ENCODE peak calls at places on chromosomes 5 and 9, in four cellular contexts. Q is Panc1, P is HepG2, M is HCT116. R is an unnamed sample.

GRCh38 chr9:129895376-129896268 is 60.4 kb downstream of the USP20 start:
- ATAC-seq in Q (no peak), P (no peak), M (no peak), R (no peak)

GRCh38 chr5:105350406-105351140 is 1788.0 kb upstream of the NUDT12 start:
- ATAC-seq in Q (no peak), P (no peak), M (no peak), R (no peak)

GRCh38 chr5:135571902-135572301 is 6.9 kb downstream of the CXCL14 start:
- ATAC-seq in Q (no peak), P (no peak), M (no peak), R (no peak)

GRCh38 chr9:135107592-135108235 is 20.2 kb downstream of the OLFM1 start:
- ATAC-seq in Q (no peak), P (no peak), M (no peak), R (no peak)

GRCh38 chr5:35360671-35361070 is 130.4 kb upstream of the PRLR start:
- ATAC-seq in Q (no peak), P (no peak), M (no peak), R (no peak)

GRCh38 chr5:44691811-44692210 is 116.9 kb upstream of the MRPS30 start:
- ATAC-seq in Q (no peak), P (no peak), M (peak; percentile 63), R (no peak)

GRCh38 chr9:87954230-87954629 is 20.1 kb downstream of the CDK20 start:
- ATAC-seq in Q (no peak), P (no peak), M (no peak), R (no peak)

GRCh38 chr9:105188746-105189145 is 55.7 kb upstream of the SLC44A1 start:
- ATAC-seq in Q (no peak), P (no peak), M (no peak), R (no peak)

GRCh38 chr5:78577051-78577807 is 71.3 kb downstream of the LHFPL2 start:
- ATAC-seq in Q (no peak), P (no peak), M (no peak), R (peak; percentile 50)

GRCh38 chr5:132110930-132111329 is 37.3 kb downstream of the CSF2 start:
- ATAC-seq in Q (no peak), P (no peak), M (no peak), R (no peak)

GRCh38 chr5:157290981-157291711 is 25.2 kb downstream of the CYFIP2 start:
- ATAC-seq in Q (no peak), P (peak; percentile 96), M (peak; percentile 60), R (no peak)

GRCh38 chr9:74872619-74873233 is 15.0 kb downstream of the TRPM6 start:
- ATAC-seq in Q (no peak), P (no peak), M (no peak), R (no peak)

GRCh38 chr5:40572947-40573346 is 106.8 kb upstream of the PTGER4 start:
- ATAC-seq in Q (no peak), P (no peak), M (no peak), R (peak; percentile 50)

GRCh38 chr5:57745029-57745428 is 262.4 kb upstream of the ACTBL2 start:
- ATAC-seq in Q (no peak), P (no peak), M (no peak), R (no peak)

GRCh38 chr9:107008447-107008846 is 145.5 kb downstream of the ZNF462 start:
- ATAC-seq in Q (no peak), P (no peak), M (no peak), R (no peak)

GRCh38 chr9:127568618-127568970 is 43.5 kb upstream of the STXBP1 start:
- ATAC-seq in Q (peak; percentile 57), P (peak; percentile 59), M (peak; percentile 35), R (peak; percentile 6)

GRCh38 chr5:159629158-159629557 is 287.1 kb upstream of the ADRA1B start:
- ATAC-seq in Q (no peak), P (no peak), M (no peak), R (no peak)

GRCh38 chr9:21931428-21931827 is 62.8 kb downstream of the CDKN2A start:
- ATAC-seq in Q (no peak), P (no peak), M (no peak), R (no peak)

GRCh38 chr9:114196924-114197570 is 41.7 kb downstream of the COL27A1 start:
- ATAC-seq in Q (no peak), P (no peak), M (no peak), R (no peak)

GRCh38 chr9:2178034-2178734 is 163.0 kb downstream of the SMARCA2 start:
- ATAC-seq in Q (no peak), P (no peak), M (no peak), R (no peak)

GRCh38 chr9:99889120-99889519 is 17.3 kb upstream of the STX17 start:
- ATAC-seq in Q (no peak), P (no peak), M (peak; percentile 49), R (no peak)

GRCh38 chr5:179887802-179888201 is 19.9 kb downstream of the TBC1D9B start:
- ATAC-seq in Q (no peak), P (no peak), M (no peak), R (no peak)

GRCh38 chr9:128802482-128802881 is 15.4 kb downstream of the TBC1D13 start:
- ATAC-seq in Q (no peak), P (no peak), M (no peak), R (no peak)

GRCh38 chr9:75132244-75132643 is 43.9 kb downstream of the OSTF1 start:
- ATAC-seq in Q (no peak), P (no peak), M (no peak), R (no peak)

GRCh38 chr9:88852794-88853193 is 138.5 kb upstream of the S1PR3 start:
- ATAC-seq in Q (no peak), P (no peak), M (peak; percentile 40), R (peak; percentile 61)

GRCh38 chr9:131111854-131112311 is 13.5 kb upstream of the NUP214 start:
- ATAC-seq in Q (no peak), P (peak; percentile 69), M (no peak), R (no peak)

GRCh38 chr5:172695431-172696054 is 54.5 kb downstream of the NEURL1B start:
- ATAC-seq in Q (no peak), P (no peak), M (no peak), R (no peak)

GRCh38 chr5:80284720-80285119 is 28.9 kb upstream of the SERINC5 start:
- ATAC-seq in Q (no peak), P (no peak), M (no peak), R (no peak)

GRCh38 chr9:130508218-130508617 is 63.5 kb downstream of the ASS1 start:
- ATAC-seq in Q (no peak), P (no peak), M (no peak), R (no peak)

GRCh38 chr5:81789033-81789432 is 38.1 kb upstream of the SSBP2 start:
- ATAC-seq in Q (no peak), P (no peak), M (no peak), R (no peak)

GRCh38 chr9:10366171-10366779 is 246.5 kb downstream of the PTPRD start:
- ATAC-seq in Q (no peak), P (peak; percentile 89), M (no peak), R (no peak)

GRCh38 chr5:59673438-59674058 is 220.0 kb downstream of the PDE4D start:
- ATAC-seq in Q (no peak), P (no peak), M (peak; percentile 55), R (no peak)

GRCh38 chr9:101398930-101399640 is 434 bp downstream of the ZNF189 start:
- ATAC-seq in Q (peak; percentile 46), P (no peak), M (no peak), R (no peak)

GRCh38 chr9:101397746-101398334 is 578 bp downstream of the MRPL50 start:
- ATAC-seq in Q (no peak), P (peak; percentile 5), M (no peak), R (no peak)

GRCh38 chr9:101399641-101399965 is 952 bp downstream of the ZNF189 start:
- ATAC-seq in Q (no peak), P (no peak), M (no peak), R (no peak)

GRCh38 chr9:101398335-101398929 is at the start of the genes MRPL50 and ZNF189:
- ATAC-seq in Q (peak; percentile 100), P (peak; percentile 99), M (peak; percentile 96), R (peak; percentile 100)

GRCh38 chr9:101400120-101400519 is 1.5 kb downstream of the ZNF189 start:
- ATAC-seq in Q (no peak), P (no peak), M (no peak), R (no peak)
- TF ChIP-seq POLR2AphosphoS5 in Q (no peak), P (peak; percentile 2), M (no peak), R (no peak)

GRCh38 chr9:136550439-136551085 is 4.7 kb upstream of the NOTCH1 start:
- ATAC-seq in Q (no peak), P (no peak), M (no peak), R (no peak)

GRCh38 chr9:136549010-136549980 is 3.4 kb upstream of the NOTCH1 start:
- ATAC-seq in Q (no peak), P (no peak), M (no peak), R (no peak)

GRCh38 chr9:136553581-136553980 is 7.7 kb upstream of the NOTCH1 start:
- ATAC-seq in Q (no peak), P (no peak), M (no peak), R (no peak)

GRCh38 chr9:136552117-136552685 is 6.4 kb upstream of the NOTCH1 start:
- ATAC-seq in Q (no peak), P (no peak), M (no peak), R (peak; percentile 3)

GRCh38 chr9:136551401-136552116 is 5.7 kb upstream of the NOTCH1 start:
- ATAC-seq in Q (no peak), P (no peak), M (peak; percentile 70), R (peak; percentile 48)
- TF ChIP-seq POLR2AphosphoS5 in Q (no peak), P (no peak), M (peak; percentile 43), R (peak; percentile 8)

DNA sequence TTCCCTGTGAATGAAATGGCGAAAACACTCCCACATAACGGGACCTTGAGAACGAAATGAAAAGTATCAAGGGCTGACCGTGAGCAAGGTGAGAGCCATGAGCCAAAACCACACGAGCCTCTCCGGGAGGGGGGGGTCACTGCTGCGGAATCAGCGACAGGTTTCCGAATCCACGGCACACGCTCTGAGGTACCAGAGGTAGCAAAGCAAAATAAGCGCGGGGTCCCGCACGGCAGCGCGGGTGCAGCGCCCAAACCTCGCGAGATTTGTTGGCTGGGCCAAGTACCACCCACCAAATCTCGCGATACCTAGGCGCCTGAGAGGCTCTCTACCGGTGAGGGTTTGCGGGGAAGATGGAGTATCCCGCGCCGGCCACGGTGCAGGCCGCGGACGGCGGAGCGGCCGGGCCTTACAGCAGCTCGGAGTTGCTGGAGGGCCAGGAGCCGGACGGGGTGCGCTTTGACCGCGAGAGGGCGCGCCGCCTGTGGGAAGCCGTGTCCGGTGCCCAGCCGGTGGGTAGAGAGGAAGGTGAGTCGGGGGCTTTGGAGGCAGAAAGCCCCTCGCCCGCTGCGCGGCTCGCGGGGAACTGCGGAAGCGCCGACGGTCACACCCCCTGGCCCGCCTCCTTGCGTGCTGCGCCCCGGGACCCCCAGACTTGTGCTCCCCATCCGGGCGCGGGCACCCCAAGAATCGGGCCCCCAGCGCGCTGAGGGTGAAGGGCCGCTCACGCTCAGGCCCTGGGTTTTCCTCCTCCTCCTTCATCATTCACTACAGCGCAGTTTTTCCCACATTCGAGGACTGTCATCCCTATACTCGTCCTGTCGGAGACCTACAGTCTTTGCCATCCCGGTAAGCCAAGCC is at the start of gene ZNF346:
- ATAC-seq in Q (peak; percentile 97), P (peak; percentile 94), M (peak; percentile 97), R (peak; percentile 93)
- TF ChIP-seq POLR2AphosphoS5 in Q (peak; percentile 94), P (peak; percentile 86), M (peak; percentile 90), R (peak; percentile 27)

DNA sequence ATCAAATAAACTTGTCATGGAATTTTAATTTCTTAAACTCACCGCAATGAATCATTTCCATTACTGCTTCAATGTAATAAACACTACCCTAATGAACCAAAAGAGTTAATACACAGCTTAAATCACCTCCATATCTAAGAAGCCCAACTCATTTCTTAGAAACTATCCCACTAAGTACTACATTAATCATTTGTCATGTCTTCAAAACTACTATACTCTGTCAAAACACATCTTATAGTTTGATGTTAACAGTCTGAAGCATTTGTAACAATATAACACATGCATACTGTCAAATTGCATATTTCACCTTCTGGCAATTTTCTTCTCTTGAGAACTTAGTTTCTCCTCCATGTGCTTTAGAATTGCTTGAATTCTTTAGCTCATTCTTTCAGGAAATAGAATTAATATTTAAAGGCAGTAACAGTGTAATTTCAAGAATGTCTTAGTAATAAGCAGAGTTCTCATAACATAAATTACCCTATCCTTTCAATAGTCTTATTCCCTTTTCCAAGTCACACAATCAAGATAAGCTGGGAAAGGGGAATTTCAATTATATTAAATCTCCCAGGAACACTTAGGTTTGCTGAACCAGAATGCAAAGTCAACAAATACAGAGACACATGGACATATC is 199.7 kb downstream of the ATPSCKMT start:
- ATAC-seq in Q (no peak), P (no peak), M (no peak), R (no peak)
- TF ChIP-seq POLR2AphosphoS5 in Q (no peak), P (no peak), M (no peak), R (no peak)

R was measured in gastroesophageal sphincter.